ENCODE peak calls at places on chromosomes 7 and 10, in nine cellular contexts. V is tibial artery; Q is effector memory CD4-positive, alpha-beta T cell; Y is mammary epithelial cell; S is upper lobe of right lung; R is CD4-positive, CD25-positive, alpha-beta regulatory T cell; U is adrenal gland; N is psoas muscle; I is fibroblast of lung. P is an unnamed sample. For H3K4me1, the result is how much of the 10 kb centered on the place peaks cover.

GRCh38 chr10:62333135-62333889 is 40.9 kb upstream of the ZNF365 start:
- DNase-seq in V (no peak), Q (no peak), Y (no peak), S (no peak), R (no peak), U (no peak), N (no peak), I (no peak), P (no peak)

GRCh38 chr7:15862781-15863165 is 176.3 kb upstream of the MEOX2 start:
- DNase-seq in V (no peak), Q (no peak), Y (no peak), S (no peak), R (no peak), U (no peak), N (no peak), I (no peak), P (no peak)

GRCh38 chr10:97738616-97739015 is 1.7 kb downstream of the ZFYVE27 start:
- DNase-seq in V (no peak), Q (no peak), Y (no peak), S (no peak), R (no peak), U (no peak), N (no peak), I (no peak), P (no peak)

GRCh38 chr7:2247141-2247985 is 5.3 kb downstream of the NUDT1 start:
- DNase-seq in V (no peak), Q (no peak), Y (no peak), S (no peak), R (no peak), U (no peak), N (no peak), I (no peak), P (no peak)

GRCh38 chr7:43650457-43651052 is 67.6 kb downstream of the STK17A start:
- DNase-seq in V (no peak), Q (no peak), Y (no peak), S (no peak), R (peak), U (peak), N (no peak), I (peak), P (peak)

GRCh38 chr7:23249486-23249885 is 2.9 kb downstream of the GPNMB start:
- DNase-seq in V (no peak), Q (no peak), Y (no peak), S (no peak), R (no peak), U (no peak), N (no peak), I (no peak), P (no peak)

GRCh38 chr10:7264313-7264741 is 146.5 kb downstream of the SFMBT2 start:
- DNase-seq in V (no peak), Q (no peak), Y (no peak), S (no peak), R (no peak), U (peak), N (no peak), I (peak), P (no peak)

GRCh38 chr10:116138897-116139296 is 134.1 kb downstream of the GFRA1 start:
- DNase-seq in V (no peak), Q (no peak), Y (peak), S (no peak), R (no peak), U (no peak), N (no peak), I (no peak), P (no peak)

GRCh38 chr10:124669141-124669823 is 74.9 kb downstream of the FAM53B start:
- DNase-seq in V (no peak), Q (no peak), Y (no peak), S (no peak), R (no peak), U (no peak), N (peak), I (no peak), P (no peak)
- H3K4me1 ChIP-seq in V (under half), Q (half or more), Y (under half), S (half or more), R (half or more), U (half or more), N (half or more), I (under half), P (under half)

GRCh38 chr10:75253281-75254220 is 17.8 kb upstream of the COMTD1 start:
- DNase-seq in V (no peak), Q (no peak), Y (peak), S (no peak), R (no peak), U (no peak), N (no peak), I (no peak), P (no peak)

GRCh38 chr10:75246506-75246905 is 10.7 kb upstream of the COMTD1 start:
- DNase-seq in V (no peak), Q (no peak), Y (no peak), S (no peak), R (no peak), U (no peak), N (no peak), I (no peak), P (no peak)

GRCh38 chr10:75247797-75248196 is 12.0 kb upstream of the COMTD1 start:
- DNase-seq in V (no peak), Q (no peak), Y (no peak), S (peak), R (no peak), U (no peak), N (no peak), I (no peak), P (no peak)

GRCh38 chr10:75254739-75255138 is 19.0 kb upstream of the COMTD1 start:
- DNase-seq in V (no peak), Q (no peak), Y (no peak), S (no peak), R (no peak), U (no peak), N (no peak), I (no peak), P (no peak)

GRCh38 chr10:75250934-75251333 is 15.2 kb upstream of the COMTD1 start:
- DNase-seq in V (no peak), Q (no peak), Y (peak), S (no peak), R (no peak), U (no peak), N (no peak), I (no peak), P (no peak)
- H3K27ac ChIP-seq in V (no peak), Q (no peak), Y (peak), S (no peak), R (no peak), U (no peak), N (no peak), I (no peak), P (no peak)

DNA sequence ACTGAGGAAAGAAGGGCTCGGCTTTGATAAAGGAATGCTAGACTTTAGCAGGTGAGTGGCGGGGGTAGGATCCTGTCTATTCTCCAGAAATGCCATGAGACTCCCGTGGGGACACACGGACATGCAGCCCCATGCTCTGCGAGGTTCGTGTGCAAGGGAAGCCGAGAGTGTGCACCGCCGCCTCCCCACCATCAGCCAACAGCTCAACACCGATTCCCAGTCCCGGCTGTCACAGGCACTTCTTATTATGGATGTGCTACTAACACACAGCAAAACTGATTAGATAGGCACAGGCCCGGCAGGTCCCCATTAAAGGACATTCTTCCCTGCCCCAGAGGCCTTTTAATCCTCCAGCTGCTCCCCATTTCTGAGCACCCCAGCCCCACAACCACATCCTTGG is 154.4 kb downstream of the PRKAG2 start:
- DNase-seq in V (no peak), Q (no peak), Y (no peak), S (no peak), R (no peak), U (no peak), N (no peak), I (no peak), P (no peak)
- H3K4me1 ChIP-seq in V (under half), Q (under half), Y (under half), S (under half), R (under half), U (under half), N (under half), I (under half), P (under half)

GRCh38 chr10:79096514-79096913 is 27.7 kb downstream of the ZMIZ1 start:
- DNase-seq in V (no peak), Q (no peak), Y (no peak), S (no peak), R (no peak), U (no peak), N (no peak), I (no peak), P (no peak)
- H3K27ac ChIP-seq in V (no peak), Q (no peak), Y (no peak), S (no peak), R (no peak), U (no peak), N (no peak), I (peak), P (no peak)

DNA sequence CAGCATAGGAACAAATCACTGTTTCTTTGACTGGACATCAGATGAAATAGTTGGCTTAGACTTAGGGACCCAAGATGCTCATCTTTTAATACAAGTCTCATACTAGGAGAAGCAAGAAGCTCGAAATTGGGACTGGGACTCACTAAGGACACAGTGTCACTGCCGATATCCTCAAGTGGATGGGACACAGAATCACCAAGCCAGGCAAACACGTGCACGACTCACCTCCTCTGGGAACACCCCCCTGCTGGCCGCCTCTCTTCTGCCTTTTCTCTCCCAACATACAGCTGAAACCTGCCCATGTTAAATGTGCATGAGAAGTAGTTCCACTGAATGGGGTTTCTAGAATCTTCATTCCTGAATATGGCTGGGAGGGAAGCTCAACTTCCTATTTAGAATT is 106.6 kb upstream of the FAM204A start:
- DNase-seq in V (no peak), Q (no peak), Y (no peak), S (no peak), R (no peak), U (no peak), N (no peak), I (no peak), P (no peak)
- H3K4me1 ChIP-seq in V (under half), Q (under half), Y (under half), S (under half), R (under half), U (under half), N (under half), I (under half), P (under half)

GRCh38 chr7:1100386-1100785 is 12.5 kb downstream of the GPER1 start:
- DNase-seq in V (no peak), Q (no peak), Y (no peak), S (no peak), R (no peak), U (no peak), N (no peak), I (peak), P (no peak)

GRCh38 chr7:1103789-1104513 is 16.0 kb downstream of the GPER1 start:
- DNase-seq in V (no peak), Q (no peak), Y (no peak), S (no peak), R (no peak), U (no peak), N (no peak), I (no peak), P (no peak)

GRCh38 chr7:1100886-1101579 is 13.1 kb downstream of the GPER1 start:
- DNase-seq in V (no peak), Q (no peak), Y (no peak), S (no peak), R (no peak), U (no peak), N (no peak), I (no peak), P (no peak)

GRCh38 chr7:1103009-1103788 is 15.3 kb downstream of the GPER1 start:
- DNase-seq in V (no peak), Q (no peak), Y (no peak), S (no peak), R (peak), U (no peak), N (no peak), I (no peak), P (no peak)

GRCh38 chr7:1101580-1102431 is 13.9 kb downstream of the GPER1 start:
- DNase-seq in V (peak), Q (no peak), Y (no peak), S (no peak), R (no peak), U (no peak), N (no peak), I (peak), P (no peak)
- H3K27ac ChIP-seq in V (peak), Q (no peak), Y (no peak), S (no peak), R (no peak), U (no peak), N (no peak), I (no peak), P (no peak)

GRCh38 chr10:83283151-83283550 is 856.2 kb upstream of the GHITM start:
- DNase-seq in V (no peak), Q (no peak), Y (no peak), S (no peak), R (no peak), U (no peak), N (no peak), I (no peak), P (no peak)
- H3K4me1 ChIP-seq in V (under half), Q (under half), Y (under half), S (under half), R (under half), U (under half), N (under half), I (under half), P (under half)

GRCh38 chr10:112349521-112350085 is 24.3 kb upstream of the ACSL5 start:
- DNase-seq in V (no peak), Q (no peak), Y (no peak), S (no peak), R (no peak), U (no peak), N (no peak), I (no peak), P (no peak)
- H3K27ac ChIP-seq in V (no peak), Q (no peak), Y (no peak), S (no peak), R (no peak), U (no peak), N (no peak), I (no peak), P (no peak)